ENCODE peak calls at places on chromosomes 7 and 10, in eight cellular contexts. V, Y, P, Q, H, F, U and N are unnamed samples.

GRCh38 chr7:50119815-50120637 is 27.0 kb upstream of the ZPBP start:
- DNase-seq in V (no peak), Y (no peak), P (no peak), Q (no peak), H (no peak), F (no peak), U (no peak), N (no peak)

GRCh38 chr7:142319970-142320369 is 62.1 kb upstream of the PRSS58 start:
- DNase-seq in V (no peak), Y (no peak), P (no peak), Q (no peak), H (no peak), F (no peak), U (no peak), N (no peak)

GRCh38 chr10:22899307-22899706 is 28.5 kb upstream of the ARMC3 start:
- DNase-seq in V (no peak), Y (no peak), P (no peak), Q (no peak), H (no peak), F (no peak), U (no peak), N (no peak)

GRCh38 chr10:72557362-72557761 is 68.5 kb downstream of the MICU1 start:
- DNase-seq in V (no peak), Y (no peak), P (no peak), Q (no peak), H (no peak), F (no peak), U (peak; percentile 79), N (no peak)

GRCh38 chr10:42428534-42428933 is 209.8 kb downstream of the ZNF33B start:
- DNase-seq in V (no peak), Y (no peak), P (no peak), Q (no peak), H (no peak), F (no peak), U (no peak), N (no peak)

GRCh38 chr7:103540986-103541385 is 95.0 kb upstream of the SLC26A5 start:
- DNase-seq in V (no peak), Y (peak; percentile 64), P (no peak), Q (no peak), H (peak; percentile 75), F (peak; percentile 70), U (no peak), N (peak; percentile 53)

GRCh38 chr10:98463976-98464754 is 17.4 kb upstream of the HPS1 start:
- DNase-seq in V (no peak), Y (no peak), P (no peak), Q (no peak), H (no peak), F (no peak), U (peak; percentile 12), N (no peak)

GRCh38 chr10:120381924-120382323 is 75.1 kb upstream of the PLPP4 start:
- DNase-seq in V (no peak), Y (no peak), P (no peak), Q (no peak), H (no peak), F (no peak), U (no peak), N (no peak)

GRCh38 chr7:80468931-80469714 is 42.7 kb downstream of the GNAT3 start:
- DNase-seq in V (no peak), Y (no peak), P (no peak), Q (no peak), H (no peak), F (no peak), U (peak; percentile 76), N (no peak)

GRCh38 chr7:5501465-5501864 is 77.8 kb upstream of the TNRC18 start:
- DNase-seq in V (no peak), Y (no peak), P (no peak), Q (no peak), H (no peak), F (no peak), U (no peak), N (no peak)

GRCh38 chr7:157239571-157240270 is 97.1 kb upstream of the DNAJB6 start:
- DNase-seq in V (no peak), Y (no peak), P (no peak), Q (no peak), H (no peak), F (no peak), U (no peak), N (no peak)

GRCh38 chr7:48299580-48300169 is 128.4 kb downstream of the ABCA13 start:
- DNase-seq in V (peak; percentile 60), Y (peak; percentile 39), P (no peak), Q (no peak), H (peak; percentile 30), F (no peak), U (peak; percentile 80), N (peak; percentile 68)

GRCh38 chr7:143487566-143487965 is 9.9 kb downstream of the TAS2R41 start:
- DNase-seq in V (peak; percentile 22), Y (peak; percentile 81), P (peak; percentile 74), Q (no peak), H (peak; percentile 45), F (no peak), U (peak; percentile 62), N (peak; percentile 76)

GRCh38 chr10:78899996-78900714 is 168.6 kb upstream of the ZMIZ1 start:
- DNase-seq in V (peak; percentile 64), Y (no peak), P (peak; percentile 83), Q (no peak), H (peak; percentile 52), F (no peak), U (no peak), N (peak; percentile 19)

GRCh38 chr10:32795598-32796183 is 162.3 kb downstream of the ITGB1 start:
- DNase-seq in V (no peak), Y (no peak), P (no peak), Q (no peak), H (no peak), F (no peak), U (peak; percentile 32), N (no peak)

GRCh38 chr7:151239837-151240459 is 7.7 kb downstream of the CHPF2 start:
- DNase-seq in V (no peak), Y (no peak), P (peak; percentile 41), Q (no peak), H (no peak), F (no peak), U (no peak), N (no peak)

GRCh38 chr7:151238924-151239836 is 6.9 kb downstream of the CHPF2 start:
- DNase-seq in V (no peak), Y (no peak), P (peak; percentile 58), Q (no peak), H (no peak), F (no peak), U (no peak), N (no peak)

GRCh38 chr7:151240942-151241754 is 7.3 kb downstream of the SMARCD3 start:
- DNase-seq in V (no peak), Y (no peak), P (no peak), Q (no peak), H (no peak), F (no peak), U (no peak), N (no peak)

GRCh38 chr7:151241755-151242096 is 6.8 kb downstream of the SMARCD3 start:
- DNase-seq in V (no peak), Y (no peak), P (no peak), Q (no peak), H (no peak), F (no peak), U (no peak), N (no peak)

DNA sequence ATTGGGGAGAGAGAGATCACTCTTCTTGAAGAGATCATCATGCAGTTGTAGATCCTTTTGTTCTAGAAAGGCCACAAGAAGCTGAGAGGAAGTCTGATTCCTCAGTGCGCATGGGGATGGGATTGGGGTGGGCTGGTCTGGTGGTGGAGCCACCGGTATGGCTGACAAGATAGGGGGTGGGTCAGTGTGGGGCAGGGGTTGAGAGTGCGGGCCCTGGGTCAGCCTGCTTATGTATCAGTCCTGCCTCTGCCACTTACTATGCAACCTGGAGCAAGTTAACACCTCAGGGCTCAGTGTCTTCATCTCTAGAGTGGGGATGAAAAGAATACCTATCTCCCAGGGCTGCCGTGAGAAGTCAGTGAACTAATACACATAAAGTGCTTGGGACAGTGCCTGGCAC is 8.0 kb downstream of the SMARCD3 start:
- DNase-seq in V (no peak), Y (no peak), P (peak; percentile 36), Q (no peak), H (no peak), F (no peak), U (no peak), N (no peak)
- TF ChIP-seq POLR2A in V (no peak), Y (no peak), P (no peak), Q (no peak), H (no peak), F (no peak), U (no peak), N (no peak)

DNA sequence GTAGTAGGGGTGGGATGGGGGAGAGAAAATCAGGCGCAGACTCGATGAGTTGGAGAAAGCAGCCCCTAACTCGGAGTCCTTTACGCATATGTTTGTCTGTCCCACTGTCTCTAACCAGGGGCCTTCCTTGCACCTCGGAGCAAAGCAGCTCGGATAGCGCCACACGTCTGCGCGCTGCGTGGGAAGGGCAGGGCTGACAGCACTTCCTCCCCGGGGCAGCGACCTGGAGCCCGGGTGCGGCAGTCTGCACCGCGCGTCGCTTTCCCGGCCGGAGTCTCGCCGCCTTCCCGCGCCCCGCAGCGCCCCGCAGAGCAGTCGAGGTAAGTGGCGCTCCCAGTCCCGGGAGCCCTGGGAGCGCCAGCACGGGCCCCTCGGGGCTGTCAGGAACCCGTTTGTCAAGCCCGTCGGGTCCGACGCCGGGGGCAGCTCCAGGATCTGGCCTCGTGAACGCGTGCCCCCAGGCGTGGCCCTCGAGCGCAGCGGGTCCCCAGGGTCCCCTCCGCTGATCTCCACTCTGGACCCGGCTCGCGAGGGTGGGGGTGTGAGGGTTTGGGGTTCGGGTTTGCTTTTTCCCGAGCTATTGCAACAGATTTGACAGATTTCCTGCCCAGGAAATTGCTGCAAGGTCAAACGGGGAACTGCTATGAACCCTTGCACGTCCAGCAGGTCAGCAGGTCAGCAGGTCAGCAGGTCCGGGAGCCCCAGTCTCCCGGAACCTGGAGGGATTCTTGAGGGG is 561 bp downstream of the APBB1IP start:
- DNase-seq in V (no peak), Y (peak; percentile 72), P (peak; percentile 63), Q (no peak), H (peak; percentile 6), F (no peak), U (no peak), N (peak; percentile 23)
- H3K4me3 ChIP-seq in V (no peak overlapping the region), Y (peak overlapping the region; percentile 61), P (peak overlapping the region; percentile 33), Q (peak overlapping the region; percentile 42), H (peak overlapping the region; percentile 60), F (peak overlapping the region; percentile 49), U (no peak overlapping the region), N (peak overlapping the region; percentile 9)

DNA sequence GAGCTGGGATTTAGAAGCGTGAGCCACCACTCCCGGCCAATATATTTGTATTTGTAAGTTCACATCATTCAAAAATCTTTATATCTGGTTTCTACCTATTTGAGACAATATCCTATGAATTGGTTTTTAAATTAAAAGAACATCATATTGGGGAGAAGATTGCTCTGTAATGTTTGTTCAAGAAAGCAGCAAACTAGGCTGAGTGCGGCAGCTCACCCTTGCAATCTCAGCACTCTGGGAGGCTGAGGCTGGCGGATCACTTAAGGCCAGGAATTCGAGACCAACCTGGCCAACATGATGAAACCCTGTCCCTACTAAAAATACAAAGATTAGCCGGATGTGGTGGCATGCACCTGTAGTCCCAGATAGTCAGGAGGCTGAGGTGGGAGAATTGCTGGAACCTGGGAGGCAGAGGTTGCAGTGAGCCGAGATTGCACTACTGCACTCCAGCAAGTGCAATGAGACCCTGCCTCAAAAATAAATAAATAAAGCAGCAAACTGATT is 9.4 kb downstream of the NIPSNAP2 start:
- DNase-seq in V (no peak), Y (no peak), P (no peak), Q (no peak), H (no peak), F (no peak), U (no peak), N (no peak)
- TF ChIP-seq POLR2A in V (no peak), Y (no peak), P (no peak), Q (no peak), H (no peak), F (no peak), U (no peak), N (no peak)

GRCh38 chr7:154832557-154833138 is 170.3 kb downstream of the PAXIP1 start:
- DNase-seq in V (no peak), Y (no peak), P (no peak), Q (no peak), H (no peak), F (peak; percentile 49), U (no peak), N (no peak)
- H3K4me3 ChIP-seq in V (no peak overlapping the region), Y (no peak overlapping the region), P (no peak overlapping the region), Q (no peak overlapping the region), H (no peak overlapping the region), F (no peak overlapping the region), U (no peak overlapping the region), N (no peak overlapping the region)